ENCODE peak calls at places on chromosomes 7 and 10, in five cellular contexts. T, C, I, X and J are unnamed samples.
A peak's percentile ranks its signal among the peaks of the same experiment; 100 is the strongest.

GRCh38 chr10:11448190-11448544 is 163.3 kb downstream of the USP6NL start:
- DNase-seq in T (no peak), C (no peak), I (no peak), X (no peak), J (no peak)

GRCh38 chr7:99372275-99373085 is 2.0 kb upstream of the ARPC1B start:
- DNase-seq in T (no peak), C (no peak), I (no peak), X (no peak), J (peak; percentile 47)

GRCh38 chr7:15757041-15757995 is 70.8 kb upstream of the MEOX2 start:
- DNase-seq in T (no peak), C (no peak), I (no peak), X (no peak), J (no peak)

GRCh38 chr10:60817135-60817805 is 39.0 kb downstream of the CDK1 start:
- DNase-seq in T (no peak), C (no peak), I (no peak), X (no peak), J (peak; percentile 19)

GRCh38 chr7:134527979-134528371 is 608 bp downstream of the AKR1B10 start:
- DNase-seq in T (no peak), C (no peak), I (no peak), X (no peak), J (peak; percentile 86)

GRCh38 chr7:14021069-14021468 is 31.6 kb upstream of the ETV1 start:
- DNase-seq in T (peak; percentile 2), C (no peak), I (no peak), X (no peak), J (peak; percentile 84)

GRCh38 chr10:44703241-44704155 is 207.6 kb upstream of the TMEM72 start:
- DNase-seq in T (no peak), C (no peak), I (no peak), X (no peak), J (peak; percentile 75)

GRCh38 chr10:3468919-3469638 is 296.5 kb upstream of the PITRM1 start:
- DNase-seq in T (peak; percentile 79), C (no peak), I (no peak), X (no peak), J (peak; percentile 96)

GRCh38 chr7:144526912-144527610 is 123.6 kb upstream of the NOBOX start:
- DNase-seq in T (no peak), C (no peak), I (no peak), X (no peak), J (no peak)

GRCh38 chr10:8392216-8392615 is 337.7 kb downstream of the GATA3 start:
- DNase-seq in T (peak; percentile 37), C (no peak), I (no peak), X (no peak), J (peak; percentile 44)

GRCh38 chr7:5296627-5297226 is 14.0 kb downstream of the SLC29A4 start:
- DNase-seq in T (no peak), C (peak; percentile 93), I (peak; percentile 82), X (peak; percentile 1), J (no peak)

GRCh38 chr7:36638140-36638539 is 86.2 kb downstream of the AOAH start:
- DNase-seq in T (no peak), C (no peak), I (no peak), X (no peak), J (no peak)

GRCh38 chr10:2851544-2851943 is 215.8 kb upstream of the PFKP start:
- DNase-seq in T (no peak), C (peak; percentile 27), I (no peak), X (no peak), J (no peak)

GRCh38 chr10:114340816-114341215 is 63.5 kb downstream of the AFAP1L2 start:
- DNase-seq in T (no peak), C (no peak), I (no peak), X (no peak), J (no peak)

GRCh38 chr10:71835671-71836593 is 15.1 kb downstream of the PSAP start:
- DNase-seq in T (no peak), C (peak; percentile 85), I (no peak), X (peak; percentile 97), J (peak; percentile 70)

GRCh38 chr10:132094581-132095234 is 29.0 kb downstream of the JAKMIP3 start:
- DNase-seq in T (peak; percentile 73), C (no peak), I (no peak), X (no peak), J (no peak)

GRCh38 chr7:135143874-135144668 is 3.8 kb upstream of the TMEM140 start:
- DNase-seq in T (no peak), C (no peak), I (no peak), X (no peak), J (no peak)

GRCh38 chr7:76352193-76352592 is 6.6 kb downstream of the YWHAG start:
- DNase-seq in T (no peak), C (no peak), I (no peak), X (no peak), J (peak; percentile 56)

GRCh38 chr7:27940341-27940740 is 200.4 kb downstream of the TAX1BP1 start:
- DNase-seq in T (no peak), C (no peak), I (no peak), X (no peak), J (no peak)

GRCh38 chr10:114680557-114681117 is 22.6 kb upstream of the ABLIM1 start:
- DNase-seq in T (no peak), C (no peak), I (no peak), X (no peak), J (no peak)

GRCh38 chr10:58755688-58756087 is 243.0 kb downstream of the BICC1 start:
- DNase-seq in T (peak; percentile 62), C (no peak), I (no peak), X (no peak), J (peak; percentile 68)
- TF ChIP-seq RCOR1 in T (no peak), C (no peak), I (no peak), X (no peak), J (no peak)

DNA sequence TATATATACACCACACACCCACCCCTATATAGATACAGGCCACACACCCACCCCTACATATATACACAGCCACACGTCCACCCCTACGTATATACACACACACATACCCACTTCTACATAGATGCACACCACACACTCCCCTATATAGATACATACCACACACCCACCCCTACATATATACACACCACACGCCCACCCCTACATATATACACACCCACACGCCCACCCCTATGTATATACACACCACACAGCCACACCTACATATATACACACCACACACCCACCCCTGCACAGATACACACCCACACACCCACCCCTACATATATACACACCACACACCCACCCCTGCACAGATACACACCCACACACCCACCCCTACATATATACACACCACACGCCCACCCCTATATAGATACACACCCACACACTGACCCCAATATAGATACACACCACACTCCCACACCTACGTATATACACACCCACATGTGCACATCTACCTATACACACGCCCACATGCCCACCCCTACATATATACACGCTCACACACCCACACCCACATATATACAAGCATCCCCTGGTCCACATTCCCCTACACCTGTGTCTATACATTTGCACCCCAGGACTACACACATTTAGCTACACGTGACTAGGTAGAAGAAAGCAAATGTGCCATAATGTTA is 52.1 kb upstream of the UBE3C start:
- DNase-seq in T (no peak), C (no peak), I (no peak), X (no peak), J (no peak)
- TF ChIP-seq RCOR1 in T (no peak), C (no peak), I (no peak), X (no peak), J (no peak)

GRCh38 chr7:121057878-121058277 is 69.4 kb downstream of the CPED1 start:
- DNase-seq in T (no peak), C (no peak), I (no peak), X (no peak), J (no peak)

GRCh38 chr7:121062684-121063279 is 74.3 kb downstream of the CPED1 start:
- DNase-seq in T (no peak), C (no peak), I (peak; percentile 7), X (no peak), J (no peak)

GRCh38 chr7:121058975-121059374 is 70.5 kb downstream of the CPED1 start:
- DNase-seq in T (no peak), C (no peak), I (no peak), X (no peak), J (no peak)

GRCh38 chr7:121061826-121062582 is 73.5 kb downstream of the CPED1 start:
- DNase-seq in T (no peak), C (no peak), I (peak; percentile 1), X (no peak), J (no peak)
- TF ChIP-seq RCOR1 in T (no peak), C (no peak), I (no peak), X (no peak), J (no peak)

GRCh38 chr10:1044964-1045363 is 4.0 kb downstream of the IDI1 start:
- DNase-seq in T (no peak), C (no peak), I (no peak), X (no peak), J (no peak)

GRCh38 chr10:1041514-1041913 is 7.4 kb downstream of the IDI1 start:
- DNase-seq in T (no peak), C (no peak), I (no peak), X (no peak), J (no peak)

GRCh38 chr10:1045415-1045814 is 3.5 kb downstream of the IDI1 start:
- DNase-seq in T (no peak), C (no peak), I (no peak), X (no peak), J (no peak)

GRCh38 chr10:1044146-1044545 is 4.8 kb downstream of the IDI1 start:
- DNase-seq in T (no peak), C (no peak), I (no peak), X (no peak), J (no peak)

GRCh38 chr10:1043532-1043995 is 5.4 kb downstream of the IDI1 start:
- DNase-seq in T (no peak), C (no peak), I (no peak), X (peak; percentile 72), J (no peak)
- TF ChIP-seq RCOR1 in T (no peak), C (no peak), I (no peak), X (no peak), J (no peak)

DNA sequence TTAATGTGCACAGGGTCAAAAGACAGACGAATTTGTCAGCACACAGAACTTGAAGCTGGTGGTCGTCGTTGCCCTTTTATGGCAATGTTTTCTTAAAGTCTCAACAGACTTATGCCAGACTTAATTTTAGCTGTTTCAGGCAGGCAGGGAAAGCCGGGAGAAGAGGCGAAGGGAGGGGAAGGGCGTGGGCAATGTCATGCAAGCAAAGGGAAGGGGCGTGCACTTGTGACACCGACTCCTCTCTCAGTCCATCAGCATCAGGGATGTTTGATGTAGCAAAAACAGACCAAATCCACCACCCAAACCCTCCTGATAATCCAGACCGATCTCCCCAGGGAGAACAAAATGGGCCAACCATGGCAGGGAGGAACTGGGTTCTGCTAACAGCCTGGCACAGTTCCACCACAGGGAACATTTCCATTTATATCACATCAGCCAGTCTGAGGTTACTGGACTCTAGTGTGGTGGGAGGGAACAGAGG is 118.1 kb upstream of the RHEB start:
- DNase-seq in T (no peak), C (no peak), I (no peak), X (no peak), J (peak; percentile 52)
- TF ChIP-seq RCOR1 in T (no peak), C (no peak), I (no peak), X (no peak), J (no peak)

GRCh38 chr10:32256613-32257437 is 90.1 kb downstream of the EPC1 start:
- DNase-seq in T (peak; percentile 47), C (peak; percentile 59), I (peak; percentile 78), X (peak; percentile 46), J (peak; percentile 37)
- TF ChIP-seq RCOR1 in T (no peak), C (no peak), I (peak; percentile 44), X (no peak), J (no peak)